ENCODE peak calls at places on chromosomes 12 and 14, in ten cellular contexts. W, J, S, O, V, E, I, C, Z and X are unnamed samples.

GRCh38 chr14:31207746-31208545 is at the start of gene HECTD1:
- DNase-seq in W (peak; percentile 59), J (peak; percentile 77), S (no peak), O (no peak), V (peak; percentile 89), E (peak; percentile 83), I (peak; percentile 92), C (peak; percentile 67), Z (peak; percentile 87), X (peak; percentile 76)

GRCh38 chr12:49796155-49796554 is 32.1 kb downstream of the NCKAP5L start:
- DNase-seq in W (no peak), J (no peak), S (no peak), O (no peak), V (no peak), E (no peak), I (no peak), C (no peak), Z (no peak), X (no peak)

GRCh38 chr12:70837026-70837425 is 83.5 kb downstream of the PTPRR start:
- DNase-seq in W (no peak), J (no peak), S (no peak), O (no peak), V (no peak), E (no peak), I (no peak), C (no peak), Z (no peak), X (no peak)

GRCh38 chr12:40336573-40337199 is 111.9 kb downstream of the LRRK2 start:
- DNase-seq in W (no peak), J (peak; percentile 34), S (no peak), O (no peak), V (no peak), E (no peak), I (no peak), C (peak; percentile 33), Z (no peak), X (peak; percentile 39)

GRCh38 chr12:104578453-104578852 is 121.7 kb downstream of the CHST11 start:
- DNase-seq in W (no peak), J (peak; percentile 64), S (peak; percentile 74), O (no peak), V (no peak), E (no peak), I (no peak), C (peak; percentile 66), Z (no peak), X (peak; percentile 73)

GRCh38 chr14:93712838-93713724 is 75.2 kb downstream of the PRIMA1 start:
- DNase-seq in W (no peak), J (peak; percentile 47), S (no peak), O (no peak), V (no peak), E (no peak), I (no peak), C (peak; percentile 37), Z (no peak), X (peak; percentile 15)

GRCh38 chr12:321606-322326 is 59.1 kb upstream of the SLC6A13 start:
- DNase-seq in W (no peak), J (peak; percentile 43), S (no peak), O (no peak), V (no peak), E (no peak), I (no peak), C (peak; percentile 35), Z (no peak), X (peak; percentile 44)

GRCh38 chr12:120774169-120774916 is 48.7 kb downstream of the ACADS start:
- DNase-seq in W (no peak), J (no peak), S (no peak), O (no peak), V (no peak), E (no peak), I (no peak), C (no peak), Z (no peak), X (no peak)

GRCh38 chr14:73173092-73173735 is 36.9 kb downstream of the PSEN1 start:
- DNase-seq in W (peak; percentile 7), J (peak; percentile 60), S (peak; percentile 60), O (peak; percentile 37), V (no peak), E (no peak), I (no peak), C (peak; percentile 48), Z (no peak), X (peak; percentile 55)

GRCh38 chr12:95231190-95231589 is 13.6 kb downstream of the VEZT start:
- DNase-seq in W (no peak), J (peak; percentile 36), S (no peak), O (no peak), V (no peak), E (no peak), I (no peak), C (peak; percentile 67), Z (no peak), X (peak; percentile 62)

GRCh38 chr12:130014485-130014807 is 110.6 kb upstream of the TMEM132D start:
- DNase-seq in W (no peak), J (peak; percentile 17), S (no peak), O (no peak), V (no peak), E (no peak), I (no peak), C (peak; percentile 4), Z (no peak), X (no peak)

GRCh38 chr12:64390275-64390851 is at the start of gene C12orf56:
- DNase-seq in W (no peak), J (no peak), S (no peak), O (no peak), V (no peak), E (no peak), I (peak; percentile 69), C (peak; percentile 21), Z (no peak), X (peak; percentile 27)

GRCh38 chr12:94643585-94643984 is 6.8 kb downstream of the TMCC3 start:
- DNase-seq in W (no peak), J (peak; percentile 18), S (no peak), O (no peak), V (no peak), E (no peak), I (no peak), C (no peak), Z (no peak), X (no peak)

GRCh38 chr14:100384819-100385813 is 62.0 kb downstream of the SLC25A47 start:
- DNase-seq in W (no peak), J (peak; percentile 55), S (peak; percentile 17), O (no peak), V (no peak), E (no peak), I (no peak), C (peak; percentile 52), Z (no peak), X (peak; percentile 65)

GRCh38 chr14:71139058-71139946 is 232.0 kb downstream of the PCNX1 start:
- DNase-seq in W (peak; percentile 13), J (peak; percentile 62), S (no peak), O (no peak), V (peak; percentile 40), E (peak; percentile 66), I (no peak), C (peak; percentile 28), Z (peak; percentile 50), X (peak; percentile 52)

GRCh38 chr12:13135336-13136178 is 32.1 kb upstream of the GSG1 start:
- DNase-seq in W (peak; percentile 16), J (peak; percentile 94), S (peak; percentile 55), O (no peak), V (no peak), E (no peak), I (no peak), C (peak; percentile 88), Z (no peak), X (peak; percentile 98)

GRCh38 chr12:74441872-74442271 is 95.8 kb upstream of the ATXN7L3B start:
- DNase-seq in W (no peak), J (no peak), S (no peak), O (no peak), V (no peak), E (no peak), I (no peak), C (no peak), Z (no peak), X (no peak)